ENCODE peak calls at places on chromosomes 2 and 18, in five cellular contexts. A, J, H, Q and O are unnamed samples.

GRCh38 chr2:174662459-174662858 is 64.9 kb upstream of the WIPF1 start:
- DNase-seq in A (no peak), H (no peak), J (peak), Q (peak), O (peak)

GRCh38 chr2:176931588-176932563 is 280.7 kb upstream of the HNRNPA3 start:
- DNase-seq in H (no peak), J (no peak), A (no peak), Q (peak), O (peak)

GRCh38 chr2:74864728-74865722 is 31.1 kb downstream of the HK2 start:
- DNase-seq in A (no peak), J (peak), Q (peak), H (peak), O (peak)

GRCh38 chr2:15665067-15665942 is 73.6 kb downstream of the DDX1 start:
- DNase-seq in A (no peak), Q (no peak), H (no peak), J (no peak), O (no peak)

GRCh38 chr18:76687271-76688006 is 134.9 kb upstream of the ZNF236 start:
- DNase-seq in Q (no peak), A (no peak), J (peak), H (peak), O (no peak)

GRCh38 chr18:3547891-3548615 is 98.1 kb downstream of the TGIF1 start:
- DNase-seq in H (no peak), J (no peak), Q (no peak), A (no peak), O (peak)

GRCh38 chr2:63488118-63488713 is 100.1 kb downstream of the WDPCP start:
- DNase-seq in A (peak), H (peak), J (peak), Q (peak), O (peak)

GRCh38 chr2:19769513-19769912 is 132.3 kb downstream of the TTC32 start:
- DNase-seq in J (no peak), A (no peak), H (no peak), Q (no peak), O (peak)

GRCh38 chr2:9907402-9907801 is 44.1 kb upstream of the GRHL1 start:
- DNase-seq in H (no peak), J (no peak), A (no peak), Q (no peak), O (no peak)

GRCh38 chr2:195902857-195903256 is 165.8 kb downstream of the DNAH7 start:
- DNase-seq in Q (no peak), J (no peak), A (no peak), H (no peak), O (no peak)

GRCh38 chr2:235550378-235550760 is 56.5 kb downstream of the AGAP1 start:
- DNase-seq in J (no peak), A (no peak), H (no peak), Q (no peak), O (no peak)

GRCh38 chr2:200422532-200423262 is 87.2 kb downstream of the KCTD18 start:
- DNase-seq in A (no peak), J (no peak), Q (peak), H (no peak), O (peak)

GRCh38 chr2:31983762-31984467 is 26.9 kb downstream of the MEMO1 start:
- DNase-seq in J (no peak), Q (no peak), H (no peak), A (no peak), O (no peak)

GRCh38 chr2:15303874-15304273 is 257.3 kb downstream of the NBAS start:
- DNase-seq in J (no peak), Q (no peak), H (no peak), A (no peak), O (no peak)

GRCh38 chr2:238727585-238728321 is 120.1 kb upstream of the TWIST2 start:
- DNase-seq in Q (peak), H (no peak), A (no peak), J (no peak), O (peak)

GRCh38 chr2:230343747-230344146 is 16.8 kb downstream of the SP140L start:
- DNase-seq in Q (peak), A (no peak), J (no peak), H (no peak), O (peak)

GRCh38 chr2:231512222-231512621 is 18.0 kb downstream of the NMUR1 start:
- DNase-seq in A (peak), H (no peak), J (peak), Q (no peak), O (no peak)

GRCh38 chr18:36514778-36515177 is 217.3 kb downstream of the FHOD3 start:
- DNase-seq in J (no peak), Q (no peak), A (no peak), H (no peak), O (no peak)

GRCh38 chr2:135043345-135043744 is 3.9 kb downstream of the MAP3K19 start:
- DNase-seq in Q (no peak), A (no peak), J (no peak), H (no peak), O (no peak)

GRCh38 chr2:55856936-55857335 is 66.6 kb downstream of the EFEMP1 start:
- DNase-seq in H (no peak), A (no peak), J (no peak), Q (peak), O (peak)

GRCh38 chr2:69572640-69573039 is 70.9 kb downstream of the AAK1 start:
- DNase-seq in A (no peak), J (peak), Q (peak), H (no peak), O (peak)

GRCh38 chr2:97741686-97742085 is 28.3 kb downstream of the ZAP70 start:
- DNase-seq in J (no peak), A (no peak), Q (no peak), H (no peak), O (no peak)

GRCh38 chr18:26546170-26546874 is 2.0 kb downstream of the KCTD1 start:
- DNase-seq in A (no peak), H (no peak), J (no peak), Q (no peak), O (peak)

GRCh38 chr18:7945882-7946281 is 378.8 kb downstream of the PTPRM start:
- DNase-seq in H (peak), Q (peak), J (peak), A (no peak), O (peak)

GRCh38 chr2:233814063-233814435 is 35.9 kb downstream of the MROH2A start:
- DNase-seq in Q (no peak), H (peak), A (no peak), J (peak), O (peak)

GRCh38 chr2:121429927-121430511 is 100.7 kb upstream of the RNU4ATAC start:
- DNase-seq in H (no peak), A (no peak), J (no peak), Q (no peak), O (no peak)

GRCh38 chr2:205696541-205697441 is 14.5 kb downstream of the NRP2 start:
- DNase-seq in J (no peak), Q (no peak), A (peak), H (no peak), O (peak)

GRCh38 chr2:241425368-241425767 is 69.3 kb downstream of the FARP2 start:
- DNase-seq in J (no peak), A (no peak), Q (no peak), H (no peak), O (no peak)

GRCh38 chr2:150332378-150332777 is 155.1 kb downstream of the RND3 start:
- DNase-seq in J (no peak), Q (no peak), A (no peak), H (no peak), O (no peak)

GRCh38 chr18:50590625-50591024 is 30.7 kb downstream of the MAPK4 start:
- DNase-seq in Q (no peak), A (no peak), H (no peak), J (no peak), O (no peak)

GRCh38 chr2:22110244-22110651 is 986.5 kb downstream of the TDRD15 start:
- DNase-seq in A (no peak), H (no peak), J (no peak), Q (no peak), O (no peak)

GRCh38 chr18:7575465-7576026 is 8.4 kb downstream of the PTPRM start:
- DNase-seq in J (peak), Q (peak), A (no peak), H (no peak), O (peak)

GRCh38 chr2:197045115-197045514 is 118.6 kb upstream of the PGAP1 start:
- DNase-seq in A (no peak), Q (no peak), J (no peak), H (no peak), O (no peak)

GRCh38 chr18:46411862-46412690 is 244.9 kb downstream of the LOXHD1 start:
- DNase-seq in Q (peak), H (no peak), A (peak), J (no peak), O (peak)

GRCh38 chr2:74079522-74080341 is 68.0 kb downstream of the BOLA3 start:
- DNase-seq in Q (no peak), H (no peak), J (no peak), A (no peak), O (no peak)

GRCh38 chr2:95077521-95077807 is 44.1 kb downstream of the MRPS5 start:
- DNase-seq in A (peak), H (no peak), J (no peak), Q (no peak), O (no peak)